ENCODE peak calls at places on chromosomes 5 and 9, in four cellular contexts. S is K562, F is HepG2, P is GM12878. L is an unnamed sample.

GRCh38 chr5:102670224-102670836 is 84.8 kb upstream of the PAM start:
- DNase-seq in P (no peak), S (peak), F (peak), L (peak)

GRCh38 chr5:124516567-124516966 is 229.9 kb downstream of the ZNF608 start:
- DNase-seq in S (no peak), P (no peak), F (no peak), L (no peak)

GRCh38 chr9:124231095-124231743 is 26.5 kb upstream of the NEK6 start:
- DNase-seq in S (peak), P (no peak), F (no peak), L (no peak)

GRCh38 chr5:56202483-56202882 is 30.6 kb downstream of the ANKRD55 start:
- DNase-seq in F (peak), S (no peak), P (no peak), L (no peak)

GRCh38 chr9:32404402-32404801 is 20.0 kb downstream of the ACO1 start:
- DNase-seq in F (no peak), S (no peak), P (no peak), L (no peak)

GRCh38 chr9:87896891-87897290 is 14.2 kb downstream of the SPATA31E1 start:
- DNase-seq in F (no peak), P (no peak), S (no peak), L (peak)

GRCh38 chr5:4348919-4349318 is 753.3 kb downstream of the IRX1 start:
- DNase-seq in F (no peak), S (no peak), P (no peak), L (no peak)

GRCh38 chr5:103469288-103470065 is 93.1 kb downstream of the NUDT12 start:
- DNase-seq in P (no peak), F (no peak), S (no peak), L (no peak)

GRCh38 chr9:109767404-109767803 is 12.6 kb upstream of the PALM2AKAP2 start:
- DNase-seq in F (no peak), S (no peak), P (no peak), L (no peak)

GRCh38 chr5:133240425-133241091 is 188.7 kb downstream of the HSPA4 start:
- DNase-seq in P (peak), F (peak), S (peak), L (no peak)

GRCh38 chr9:68991457-68991856 is 22.5 kb downstream of the PRKACG start:
- DNase-seq in P (no peak), F (no peak), S (no peak), L (no peak)

GRCh38 chr5:168366124-168366523 is 74.7 kb downstream of the WWC1 start:
- DNase-seq in S (no peak), F (no peak), P (no peak), L (no peak)

GRCh38 chr9:96061293-96061987 is 185.9 kb downstream of the ERCC6L2 start:
- DNase-seq in S (peak), P (no peak), F (peak), L (peak)

GRCh38 chr9:107337676-107338590 is 54.9 kb downstream of the RAD23B start:
- DNase-seq in S (no peak), F (no peak), P (no peak), L (no peak)

GRCh38 chr9:6922124-6922676 is 164.4 kb downstream of the KDM4C start:
- DNase-seq in P (no peak), F (no peak), S (no peak), L (no peak)

GRCh38 chr5:1749346-1750124 is 50.1 kb downstream of the MRPL36 start:
- DNase-seq in F (no peak), P (no peak), S (no peak), L (no peak)

GRCh38 chr5:58294598-58295298 is 165.1 kb downstream of the PLK2 start:
- DNase-seq in F (no peak), P (peak), S (no peak), L (no peak)

GRCh38 chr9:109968702-109969450 is 188.9 kb downstream of the PALM2AKAP2 start:
- DNase-seq in F (peak), S (no peak), P (no peak), L (peak)

GRCh38 chr5:13976867-13977479 is 32.5 kb upstream of the DNAH5 start:
- DNase-seq in F (peak), P (no peak), S (peak), L (peak)

GRCh38 chr5:1429501-1429900 is 15.7 kb downstream of the SLC6A3 start:
- DNase-seq in S (no peak), F (no peak), P (no peak), L (no peak)

GRCh38 chr5:147406636-147407035 is 103.2 kb downstream of the DPYSL3 start:
- DNase-seq in P (no peak), F (no peak), S (no peak), L (no peak)

DNA sequence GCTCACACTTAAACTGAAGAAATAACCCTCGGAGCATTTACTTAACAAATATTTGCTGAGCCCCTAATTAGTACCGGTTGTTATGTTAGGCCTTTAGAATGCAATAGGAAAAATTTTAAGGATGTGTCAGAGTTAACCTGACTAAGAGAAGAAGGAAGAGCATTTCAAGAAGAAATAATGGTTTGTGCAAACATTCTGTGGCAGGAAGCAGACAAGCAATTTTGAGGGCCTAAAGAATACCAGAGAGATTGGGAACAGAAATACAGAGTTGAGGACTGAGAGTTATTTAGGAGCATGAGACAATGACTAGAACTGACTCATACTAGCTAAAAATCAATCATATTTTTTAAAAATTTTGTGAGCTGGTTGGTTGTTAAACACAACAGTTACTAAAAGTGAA is 218.8 kb downstream of the PRR16 start:
- DNase-seq in F (no peak), P (no peak), S (no peak), L (no peak)
- TF ChIP-seq SP1 in F (no peak), P (no peak), S (no peak), L (no peak)

GRCh38 chr9:118961857-118962256 is 407.4 kb downstream of the BRINP1 start:
- DNase-seq in S (no peak), F (no peak), P (no peak), L (no peak)

GRCh38 chr9:118954822-118955221 is 414.4 kb downstream of the BRINP1 start:
- DNase-seq in F (no peak), P (no peak), S (no peak), L (no peak)

GRCh38 chr9:118962426-118962825 is 406.8 kb downstream of the BRINP1 start:
- DNase-seq in F (no peak), S (no peak), P (no peak), L (no peak)

GRCh38 chr9:118959366-118959765 is 409.9 kb downstream of the BRINP1 start:
- DNase-seq in P (no peak), F (no peak), S (no peak), L (no peak)

DNA sequence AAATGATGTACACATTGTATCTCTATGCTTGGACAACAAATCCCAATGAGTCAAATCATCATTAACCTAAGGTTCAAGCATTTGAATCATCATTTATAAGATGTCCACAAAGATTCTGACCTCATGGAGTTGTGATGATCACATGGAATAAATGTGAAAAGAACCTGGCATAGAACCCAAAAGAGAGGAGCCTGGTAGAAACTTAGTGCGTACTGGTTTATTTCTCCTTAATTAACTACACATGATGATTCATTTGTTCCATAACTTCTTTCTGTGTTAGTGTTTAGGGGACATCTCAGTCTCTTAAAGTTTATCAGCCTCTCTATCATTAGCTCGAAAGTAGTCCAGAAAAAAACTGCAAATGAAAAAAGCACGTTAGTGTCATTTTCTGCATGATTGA is 411.6 kb downstream of the BRINP1 start:
- DNase-seq in F (no peak), S (no peak), P (no peak), L (no peak)
- TF ChIP-seq BHLHE40 in F (no peak), S (no peak), P (no peak), L (no peak)

GRCh38 chr9:98401140-98402025 is 145.9 kb upstream of the TBC1D2 start:
- DNase-seq in F (no peak), P (no peak), S (no peak), L (no peak)
- TF ChIP-seq SP1 in F (no peak), P (no peak), S (no peak), L (no peak)

GRCh38 chr5:122948319-122948718 is 88.2 kb downstream of the PPIC start:
- DNase-seq in F (no peak), P (no peak), S (no peak), L (no peak)

GRCh38 chr5:122954719-122955118 is 81.8 kb downstream of the PPIC start:
- DNase-seq in P (no peak), F (no peak), S (no peak), L (no peak)

GRCh38 chr5:122957457-122957856 is 79.1 kb downstream of the PPIC start:
- DNase-seq in P (no peak), S (no peak), F (no peak), L (no peak)

DNA sequence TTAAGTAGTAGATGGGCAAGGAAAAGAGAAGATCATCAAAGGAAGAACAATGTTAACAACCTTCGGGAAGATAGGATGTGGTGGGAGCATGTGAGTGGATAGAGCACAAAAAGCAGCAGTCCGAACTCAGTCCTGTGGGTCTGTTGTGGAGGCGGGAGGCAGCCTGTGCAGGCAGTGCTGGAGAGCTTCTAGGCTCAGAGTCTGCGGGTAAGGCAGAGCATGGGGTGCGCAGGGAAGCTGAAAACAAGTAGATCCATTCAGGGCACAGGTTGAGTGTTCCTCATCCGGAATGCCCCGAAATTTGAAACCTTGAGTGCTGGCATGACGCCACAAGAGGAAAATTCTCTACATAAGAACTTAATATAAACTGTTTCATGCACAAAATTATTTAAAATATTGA is 84.9 kb downstream of the PPIC start:
- DNase-seq in F (no peak), P (no peak), S (no peak), L (no peak)
- TF ChIP-seq BHLHE40 in F (no peak), P (no peak), S (no peak), L (no peak)

GRCh38 chr9:71669265-71669975 is 98.9 kb downstream of the CEMIP2 start:
- DNase-seq in F (no peak), S (no peak), P (no peak), L (no peak)
- TF ChIP-seq SP1 in F (no peak), S (no peak), P (no peak), L (no peak)

GRCh38 chr9:101706261-101706798 is 32.1 kb downstream of the GRIN3A start:
- DNase-seq in F (no peak), S (no peak), P (no peak), L (no peak)
- TF ChIP-seq BHLHE40 in F (no peak), S (no peak), P (no peak), L (no peak)

GRCh38 chr9:131899248-131899882 is 159.5 kb upstream of the RAPGEF1 start:
- DNase-seq in F (no peak), S (no peak), P (no peak), L (no peak)
- TF ChIP-seq SP1 in F (no peak), S (no peak), P (no peak), L (no peak)

L was measured in HEK293T.